ENCODE peak calls at places on chromosome 11, in ten cellular contexts. M, F, Y, W, P, L, N, D, G and E are unnamed samples.
A peak's percentile ranks its signal among the peaks of the same experiment; 100 is the strongest.

GRCh38 chr11:122137081-122137793 is 21.2 kb upstream of the BLID start:
- DNase-seq in L (peak; percentile 93), M (no peak), D (no peak), Y (peak; percentile 70), N (peak; percentile 91), F (peak; percentile 97), W (no peak), P (peak; percentile 97), G (no peak), E (peak; percentile 84)

GRCh38 chr11:32136654-32137053 is 45.8 kb downstream of the RCN1 start:
- DNase-seq in L (no peak), M (no peak), G (no peak), P (no peak), N (no peak), Y (no peak), D (no peak), F (peak; percentile 2), W (no peak), E (no peak)

GRCh38 chr11:2933376-2934056 is 4.3 kb upstream of the PHLDA2 start:
- DNase-seq in W (peak; percentile 89), D (peak; percentile 39), M (peak; percentile 91), N (peak; percentile 80), F (peak; percentile 80), G (no peak), P (peak; percentile 78), L (peak; percentile 47), Y (peak; percentile 85), E (peak; percentile 99)

GRCh38 chr11:33534575-33534974 is 166.1 kb downstream of the C11orf91 start:
- DNase-seq in Y (no peak), L (peak; percentile 71), D (no peak), P (peak; percentile 53), G (no peak), N (peak; percentile 41), M (no peak), F (no peak), W (no peak), E (peak; percentile 73)

GRCh38 chr11:57568330-57568766 is 876 bp upstream of the UBE2L6 start:
- DNase-seq in F (peak; percentile 77), M (no peak), G (no peak), Y (no peak), L (peak; percentile 82), W (peak; percentile 89), D (peak; percentile 85), P (peak; percentile 51), N (peak; percentile 68), E (peak; percentile 78)

GRCh38 chr11:60971520-60971919 is at the start of gene CD6:
- DNase-seq in D (no peak), P (no peak), F (no peak), L (no peak), M (peak; percentile 62), N (no peak), Y (no peak), W (no peak), G (no peak), E (no peak)

GRCh38 chr11:62710001-62710345 is 2.5 kb downstream of the GNG3 start:
- DNase-seq in P (no peak), D (no peak), L (peak; percentile 62), Y (no peak), G (no peak), N (no peak), F (peak; percentile 53), M (no peak), W (peak; percentile 64), E (no peak)

GRCh38 chr11:106480581-106481185 is 403.2 kb downstream of the AASDHPPT start:
- DNase-seq in N (peak; percentile 48), D (no peak), L (peak; percentile 75), G (no peak), F (peak; percentile 63), M (no peak), P (peak; percentile 86), W (no peak), Y (no peak), E (no peak)

GRCh38 chr11:79179087-79179486 is 261.7 kb downstream of the TENM4 start:
- DNase-seq in L (no peak), Y (no peak), W (no peak), F (peak; percentile 11), P (peak; percentile 10), D (no peak), N (no peak), M (no peak), G (no peak), E (no peak)

GRCh38 chr11:79170289-79170688 is 270.5 kb downstream of the TENM4 start:
- DNase-seq in F (no peak), G (no peak), N (no peak), L (no peak), M (no peak), W (no peak), Y (no peak), P (peak; percentile 31), D (no peak), E (no peak)

GRCh38 chr11:79174045-79175008 is 266.5 kb downstream of the TENM4 start:
- DNase-seq in F (peak; percentile 9), N (peak; percentile 26), M (no peak), W (no peak), P (peak; percentile 53), D (no peak), L (peak; percentile 20), Y (no peak), G (no peak), E (peak; percentile 68)

GRCh38 chr11:79168530-79169110 is 272.2 kb downstream of the TENM4 start:
- DNase-seq in D (no peak), M (no peak), L (no peak), G (no peak), F (no peak), N (no peak), W (no peak), P (no peak), Y (no peak), E (peak; percentile 86)

DNA sequence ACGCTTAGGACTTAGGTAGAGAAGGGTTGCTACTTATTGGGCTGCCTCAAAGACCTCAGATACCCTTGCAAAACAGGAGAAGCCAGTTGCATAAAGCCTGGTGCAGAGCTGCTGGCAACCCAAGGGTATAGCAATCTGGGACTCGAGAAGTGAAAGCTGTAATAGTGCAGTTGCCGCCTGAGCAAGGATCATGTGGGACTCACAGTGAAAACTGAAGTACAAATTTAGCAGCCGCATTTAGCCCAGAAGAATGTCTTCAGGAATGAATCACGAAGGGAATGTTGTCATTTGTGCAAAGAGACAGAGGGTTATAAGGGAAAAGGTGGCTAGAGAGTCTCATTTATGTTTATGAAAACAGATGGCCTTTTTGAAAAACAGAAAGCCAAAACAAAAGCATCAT is 267.2 kb downstream of the TENM4 start:
- DNase-seq in F (peak; percentile 74), L (peak; percentile 62), Y (no peak), W (peak; percentile 79), M (no peak), P (peak; percentile 84), G (peak; percentile 28), N (peak; percentile 58), D (peak; percentile 36), E (peak; percentile 27)
- TF ChIP-seq CTCF in F (no peak), L (no peak), Y (no peak), W (no peak), M (no peak), P (no peak), G (no peak), N (no peak), D (no peak), E (no peak)

GRCh38 chr11:78469905-78470304 is 52.3 kb upstream of the GAB2 start:
- DNase-seq in M (no peak), Y (no peak), N (no peak), W (no peak), D (no peak), G (no peak), L (peak; percentile 14), F (no peak), P (no peak), E (no peak)

GRCh38 chr11:78467370-78467769 is 49.8 kb upstream of the GAB2 start:
- DNase-seq in D (no peak), G (no peak), M (no peak), P (no peak), N (no peak), L (no peak), W (no peak), F (no peak), Y (no peak), E (no peak)

GRCh38 chr11:78460468-78460867 is 42.8 kb upstream of the GAB2 start:
- DNase-seq in W (no peak), L (peak; percentile 41), N (peak; percentile 52), D (no peak), Y (no peak), P (peak; percentile 45), F (peak; percentile 9), M (no peak), G (no peak), E (peak; percentile 35)

GRCh38 chr11:78470861-78471442 is 53.3 kb upstream of the GAB2 start:
- DNase-seq in Y (no peak), D (no peak), N (no peak), W (no peak), L (no peak), F (no peak), G (no peak), M (no peak), P (no peak), E (no peak)

GRCh38 chr11:78465169-78465942 is 47.7 kb upstream of the GAB2 start:
- DNase-seq in P (no peak), N (no peak), G (no peak), Y (no peak), M (peak; percentile 56), D (no peak), W (no peak), L (no peak), F (no peak), E (no peak)
- H3K4me3 ChIP-seq in P (no peak overlapping the region), N (no peak overlapping the region), G (no peak overlapping the region), Y (no peak overlapping the region), M (no peak overlapping the region), D (no peak overlapping the region), W (no peak overlapping the region), L (no peak overlapping the region), F (no peak overlapping the region), E (no peak overlapping the region)

GRCh38 chr11:76288166-76288978 is 82.1 kb upstream of the WNT11 start:
- DNase-seq in D (no peak), G (no peak), W (no peak), M (no peak), N (peak; percentile 3), P (no peak), Y (no peak), L (no peak), F (no peak), E (no peak)

GRCh38 chr11:76287227-76287626 is 80.9 kb upstream of the WNT11 start:
- DNase-seq in F (no peak), G (no peak), M (no peak), Y (no peak), D (no peak), P (no peak), L (no peak), W (no peak), N (no peak), E (no peak)

GRCh38 chr11:76292583-76293188 is 86.4 kb upstream of the WNT11 start:
- DNase-seq in Y (no peak), W (no peak), F (no peak), P (no peak), D (no peak), G (no peak), M (no peak), L (no peak), N (no peak), E (no peak)

GRCh38 chr11:76293189-76293631 is 86.9 kb upstream of the WNT11 start:
- DNase-seq in D (no peak), L (no peak), F (no peak), M (no peak), Y (no peak), N (no peak), G (no peak), P (no peak), W (no peak), E (no peak)

DNA sequence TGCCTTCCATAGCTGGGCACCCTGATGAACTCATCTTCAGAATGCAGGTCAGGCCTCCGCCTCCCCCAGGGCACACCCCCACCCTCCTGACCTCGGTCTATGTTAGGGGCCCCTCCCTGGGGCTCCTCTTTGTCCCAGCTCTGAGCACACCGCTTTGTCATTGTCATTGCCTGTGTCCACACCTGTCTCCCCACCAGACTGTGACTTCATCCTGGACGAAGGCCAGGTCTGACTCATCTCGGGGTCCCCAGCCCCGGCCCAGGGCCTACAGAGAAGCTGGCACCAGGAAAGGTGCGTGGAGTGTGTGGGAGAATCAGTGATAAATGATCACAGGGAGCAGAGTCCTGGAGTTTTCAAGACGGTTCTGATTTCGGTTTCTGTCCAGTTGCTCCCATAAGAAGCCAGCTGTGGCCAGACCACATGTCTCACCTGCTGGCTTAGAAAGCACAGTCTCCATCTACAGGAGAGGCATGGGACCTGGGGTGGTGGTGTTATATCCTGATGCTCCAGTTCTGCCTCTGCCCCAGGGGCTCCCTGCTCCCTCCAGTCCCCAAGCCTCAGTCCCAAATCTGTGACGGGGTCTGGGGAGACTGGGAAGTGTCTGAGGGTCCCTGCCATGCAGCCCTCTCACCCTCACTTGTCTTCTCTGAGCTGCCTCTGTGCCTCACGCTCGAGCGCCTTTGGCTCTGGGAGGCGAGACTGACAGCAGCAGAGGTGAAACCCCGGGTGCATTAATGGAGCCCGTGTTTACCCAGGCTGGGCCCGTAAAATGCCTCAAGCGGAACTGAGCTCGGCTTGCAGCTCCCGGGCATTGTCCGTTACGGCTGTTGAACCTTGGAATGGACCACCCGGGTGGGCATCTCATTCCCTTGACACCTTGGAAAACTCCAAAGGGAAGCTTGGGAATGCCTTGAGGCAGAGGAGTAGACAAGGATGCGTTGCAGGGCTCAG is 85.5 kb upstream of the WNT11 start:
- DNase-seq in P (no peak), Y (peak; percentile 10), D (no peak), G (no peak), W (no peak), L (no peak), F (no peak), N (no peak), M (no peak), E (no peak)
- TF ChIP-seq CTCF in P (no peak), Y (no peak), D (no peak), G (no peak), W (no peak), L (no peak), F (no peak), N (no peak), M (no peak), E (no peak)

DNA sequence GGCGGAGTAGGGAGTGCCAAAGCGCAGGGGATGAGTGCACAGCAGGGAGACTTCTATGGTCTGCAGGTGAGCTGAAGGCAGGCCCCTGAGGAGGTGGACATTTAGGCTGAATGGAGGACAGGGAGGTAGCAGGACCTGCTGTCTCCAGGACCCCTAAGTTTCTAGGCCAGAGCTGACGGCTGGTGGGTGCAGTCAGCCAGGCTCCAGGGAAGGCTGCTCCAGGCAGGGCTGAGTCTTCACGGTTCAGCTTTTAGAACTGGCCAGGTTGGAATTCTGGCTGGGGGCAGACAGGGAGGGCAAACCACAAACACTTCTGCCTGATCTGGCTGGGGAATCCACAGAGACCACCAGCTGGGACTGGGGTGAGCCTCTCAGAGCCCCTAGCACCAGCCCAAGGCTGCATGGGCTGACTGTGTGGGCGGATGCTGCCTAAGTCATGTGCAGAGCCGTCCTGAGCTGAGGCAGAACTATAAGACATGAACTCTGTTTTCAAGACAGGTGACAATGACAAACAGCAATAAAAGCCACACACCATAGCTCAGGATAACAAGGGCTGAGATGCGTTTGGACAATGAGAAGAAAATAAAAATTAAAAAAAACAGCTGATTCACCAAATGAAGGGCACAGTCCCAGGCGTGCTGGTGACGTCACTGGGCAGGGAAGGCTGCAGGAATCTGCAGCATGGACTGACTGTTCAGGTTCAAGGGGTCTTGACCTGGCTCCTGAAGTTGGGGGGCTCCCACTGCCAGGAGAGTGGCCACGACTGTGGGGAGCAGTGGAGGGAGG is 10.4 kb upstream of the MALAT1 start:
- DNase-seq in L (peak; percentile 85), D (no peak), W (peak; percentile 86), M (peak; percentile 79), Y (peak; percentile 66), G (no peak), P (peak; percentile 72), F (peak; percentile 76), N (peak; percentile 78), E (peak; percentile 46)
- H3K4me3 ChIP-seq in L (peak overlapping the region; percentile 1), D (no peak overlapping the region), W (peak overlapping the region; percentile 39), M (no peak overlapping the region), Y (peak overlapping the region; percentile 3), G (no peak overlapping the region), P (peak overlapping the region; percentile 43), F (peak overlapping the region; percentile 32), N (peak overlapping the region; percentile 2), E (peak overlapping the region; percentile 3)